ENCODE peak calls at places on chromosomes 13 and 19, in four cellular contexts. M is esophagus squamous epithelium, F is IMR-90, I is GM12892. O is an unnamed sample.

GRCh38 chr13:99385940-99386339 is 78.7 kb upstream of the GPR183 start:
- DNase-seq in M (no peak), F (no peak), I (no peak), O (no peak)

GRCh38 chr13:79079351-79079839 is 326.7 kb downstream of the RBM26 start:
- DNase-seq in M (no peak), F (no peak), I (no peak), O (no peak)

GRCh38 chr19:16085115-16085514 is 8.8 kb downstream of the TPM4 start:
- DNase-seq in M (no peak), F (peak), I (no peak), O (peak)

GRCh38 chr13:110305949-110306339 is 1.0 kb downstream of the COL4A1 start:
- DNase-seq in M (no peak), F (no peak), I (no peak), O (no peak)

GRCh38 chr19:13094771-13095392 is 7.8 kb downstream of the LYL1 start:
- DNase-seq in M (no peak), F (no peak), I (no peak), O (no peak)

GRCh38 chr13:98919566-98919965 is 58.3 kb downstream of the DOCK9 start:
- DNase-seq in M (no peak), F (no peak), I (no peak), O (no peak)

GRCh38 chr13:73329355-73329754 is 270.6 kb downstream of the KLF5 start:
- DNase-seq in M (no peak), F (no peak), I (no peak), O (no peak)

GRCh38 chr19:14517446-14517839 is 754 bp downstream of the DNAJB1 start:
- DNase-seq in M (no peak), F (peak), I (no peak), O (no peak)

GRCh38 chr19:18097993-18098890 is 664 bp downstream of the MAST3 start:
- DNase-seq in M (no peak), F (no peak), I (no peak), O (no peak)

GRCh38 chr19:45780146-45780447 is 2.2 kb downstream of the DMPK start:
- DNase-seq in M (no peak), F (no peak), I (no peak), O (no peak)

DNA sequence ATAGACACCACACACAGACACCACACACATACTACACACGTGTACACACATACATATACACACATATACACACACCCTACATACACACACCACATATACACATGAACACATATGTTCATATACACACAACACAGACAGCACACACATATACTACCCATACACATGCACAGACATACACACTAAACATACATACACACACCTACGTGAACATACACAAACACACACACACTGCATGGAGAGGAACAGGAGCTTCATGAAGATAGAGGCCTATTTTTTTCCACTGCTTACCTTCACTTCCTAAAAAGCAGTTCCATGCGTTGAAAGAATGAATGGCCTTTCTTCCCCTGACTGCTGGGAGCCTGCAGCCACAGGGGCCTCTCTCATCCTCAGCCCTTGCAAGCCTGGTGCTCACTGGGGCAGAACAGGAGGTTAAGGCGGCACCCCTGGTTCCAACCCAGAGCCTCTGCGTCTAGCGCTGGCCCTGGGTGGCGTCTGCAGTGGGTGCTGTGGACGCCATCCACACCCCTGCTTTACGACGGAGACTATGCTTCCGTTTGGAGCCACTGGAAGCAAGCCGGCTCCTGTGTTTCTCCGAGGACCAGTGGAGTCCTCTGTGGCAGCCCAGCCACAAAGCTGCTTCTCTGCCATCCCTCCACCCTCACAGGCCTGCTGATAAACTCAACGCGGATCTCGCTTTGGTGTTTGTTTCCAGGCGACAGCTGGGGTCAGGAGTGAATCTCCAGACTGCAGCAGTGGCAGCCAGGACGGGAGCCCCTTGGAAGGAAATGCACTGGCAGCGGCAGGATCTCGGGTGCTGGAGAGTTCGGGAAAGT is 1.9 kb upstream of the RASA3 start:
- DNase-seq in M (no peak), F (no peak), I (no peak), O (no peak)
- TF ChIP-seq POLR2A in M (no peak), F (peak), I (no peak), O (no peak)

DNA sequence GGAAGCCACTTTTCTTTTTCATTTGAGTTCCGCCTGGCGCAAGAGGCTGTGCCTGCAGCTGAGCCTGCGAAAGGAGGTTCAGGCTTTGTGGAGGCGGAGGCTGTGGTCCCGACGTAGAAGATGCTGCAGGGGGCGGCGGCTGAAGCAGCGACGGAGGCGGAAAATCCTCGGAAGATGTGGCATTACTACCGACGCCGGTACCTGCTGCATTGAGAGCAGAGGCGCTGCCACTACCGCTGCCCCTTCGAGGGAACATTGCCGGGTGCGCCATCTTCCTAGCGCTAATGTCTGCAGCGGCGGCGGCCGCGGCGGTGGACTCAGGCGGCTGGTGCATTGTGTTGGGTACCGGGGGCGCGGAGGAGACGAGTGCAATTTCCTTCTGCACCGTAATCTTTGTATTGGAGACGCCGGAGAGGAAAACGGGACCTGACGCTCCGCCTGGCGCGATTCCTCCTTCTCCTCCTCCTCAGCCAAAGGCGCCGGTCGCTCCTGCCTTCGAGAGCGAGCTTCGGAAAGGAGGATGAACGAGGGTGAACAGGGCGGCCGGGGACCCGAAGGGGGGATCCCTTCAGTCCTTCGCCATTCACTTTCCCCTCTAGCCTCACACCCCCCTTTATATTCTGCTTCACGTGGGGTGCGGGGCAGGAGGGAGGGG is at the start of gene TSC22D1:
- DNase-seq in M (no peak), F (peak), I (peak), O (no peak)
- TF ChIP-seq POLR2A in M (peak), F (no peak), I (no peak), O (no peak)

GRCh38 chr19:10717356-10718204 is at the start of gene DNM2:
- DNase-seq in M (peak), F (peak), I (peak), O (peak)
- TF ChIP-seq POLR2A in M (peak), F (no peak), I (peak), O (peak)

DNA sequence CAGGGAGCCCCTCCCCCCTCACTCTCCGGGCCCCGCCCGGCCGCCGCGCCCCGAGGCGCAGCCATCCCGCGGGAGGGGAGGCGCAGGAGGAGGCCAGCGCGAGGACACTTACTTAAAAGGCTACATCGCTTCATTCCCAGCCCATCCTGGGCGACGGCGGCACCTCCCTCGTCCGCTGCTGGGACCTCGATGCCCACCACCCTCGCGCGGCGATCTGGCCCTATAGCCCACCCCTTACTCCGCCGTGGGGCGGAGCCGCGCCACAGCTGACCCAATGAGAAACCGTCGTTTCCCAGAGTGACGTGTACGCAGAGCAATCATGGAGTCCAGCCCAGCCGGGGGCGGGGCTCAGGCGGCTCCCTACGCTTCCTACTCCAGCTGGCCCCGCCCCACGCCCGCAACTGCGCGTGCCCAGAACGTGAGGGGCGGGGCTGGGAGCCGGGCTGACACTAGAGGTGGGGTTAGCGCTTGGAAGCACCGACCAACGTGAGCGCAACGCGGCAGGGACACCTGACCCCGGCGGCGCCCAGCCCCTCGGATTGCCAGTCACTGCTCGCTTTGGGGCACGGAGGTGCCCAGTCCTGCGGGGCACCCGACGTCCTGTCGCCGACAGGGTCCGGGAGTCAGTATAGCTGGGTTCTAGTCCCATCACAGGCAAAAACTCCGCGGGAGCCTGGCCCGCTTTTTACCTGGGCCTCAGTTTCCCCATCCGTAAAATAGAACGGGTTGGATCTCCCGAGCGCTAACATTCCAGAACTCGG is at the start of gene ANKRD27:
- DNase-seq in M (peak), F (peak), I (peak), O (peak)
- TF ChIP-seq POLR2A in M (peak), F (peak), I (peak), O (peak)

O was measured in esophagus muscularis mucosa.